ENCODE peak calls at places on chromosomes 16 and 17, in four cellular contexts. D, V, N and P are unnamed samples.

GRCh38 chr17:60416368-60416925 is 5.8 kb upstream of the CHCT1 start:
- DNase-seq in D (no peak), V (no peak), N (no peak), P (no peak)

GRCh38 chr16:2319606-2320005 is 20.9 kb downstream of the ABCA3 start:
- DNase-seq in D (no peak), V (no peak), N (no peak), P (no peak)

GRCh38 chr17:40110457-40110856 is 10.1 kb upstream of the NR1D1 start:
- DNase-seq in N (no peak), D (no peak), V (no peak), P (no peak)

GRCh38 chr16:52318259-52319008 is 228.5 kb downstream of the TOX3 start:
- DNase-seq in D (no peak), N (no peak), V (no peak), P (no peak)

GRCh38 chr17:37672545-37673078 is 29.4 kb upstream of the DDX52 start:
- DNase-seq in N (no peak), V (no peak), D (no peak), P (no peak)

GRCh38 chr17:79212150-79213087 is 137.8 kb downstream of the ENGASE start:
- DNase-seq in N (no peak), D (no peak), V (no peak), P (no peak)

GRCh38 chr16:56190903-56191806 is at the start of gene GNAO1:
- DNase-seq in V (no peak), N (peak), D (peak), P (no peak)

GRCh38 chr16:24972608-24973220 is 42.5 kb downstream of the ARHGAP17 start:
- DNase-seq in V (no peak), N (no peak), D (no peak), P (no peak)

GRCh38 chr17:16415031-16415924 is at the start of gene TRPV2:
- DNase-seq in V (peak), D (peak), N (peak), P (peak)

GRCh38 chr16:20683812-20684211 is 13.7 kb downstream of the ACSM1 start:
- DNase-seq in V (no peak), D (no peak), N (no peak), P (no peak)

DNA sequence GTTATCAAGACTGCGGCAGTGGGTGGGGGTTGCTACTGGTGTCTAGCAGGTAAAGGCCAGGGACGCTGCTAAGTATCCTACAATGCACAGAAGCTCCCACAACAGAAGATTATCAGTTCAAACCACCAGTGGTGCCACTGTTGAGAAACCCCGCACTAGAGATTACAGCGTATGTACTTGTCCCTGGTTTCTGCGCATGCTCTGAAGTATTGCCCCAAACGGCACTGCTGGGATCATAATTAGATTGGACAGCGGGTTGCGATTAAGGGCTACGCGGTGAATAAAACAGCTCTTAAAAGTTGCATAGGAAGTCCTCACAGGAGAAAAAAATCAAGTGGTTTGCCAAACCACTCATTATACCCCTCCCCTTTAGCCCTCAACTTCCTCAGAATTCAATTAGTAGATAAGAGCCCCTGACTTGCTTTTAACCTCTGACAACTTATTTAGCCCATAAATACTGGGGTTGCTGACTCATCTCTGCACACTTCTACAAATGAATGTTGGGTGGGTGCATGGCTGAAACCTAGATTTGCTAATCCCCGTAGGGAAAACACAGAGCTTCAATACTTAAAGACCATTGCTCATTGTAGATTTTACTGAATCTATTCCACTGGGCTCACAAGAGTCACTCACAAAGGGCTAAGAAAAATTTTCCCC is 91.7 kb downstream of the RGS9 start:
- DNase-seq in V (peak), D (no peak), N (peak), P (no peak)
- TF ChIP-seq ESRRA in V (no peak), D (no peak), N (peak), P (no peak)

GRCh38 chr17:10172241-10172741 is 26.1 kb downstream of the GAS7 start:
- DNase-seq in D (no peak), V (no peak), N (no peak), P (no peak)
- TF ChIP-seq MYC in D (no peak), V (no peak), N (no peak), P (no peak)

GRCh38 chr17:77146882-77147281 is 6.1 kb downstream of the SEC14L1 start:
- DNase-seq in V (no peak), D (no peak), N (no peak), P (no peak)
- TF ChIP-seq ESRRA in V (no peak), D (no peak), N (no peak), P (no peak)

DNA sequence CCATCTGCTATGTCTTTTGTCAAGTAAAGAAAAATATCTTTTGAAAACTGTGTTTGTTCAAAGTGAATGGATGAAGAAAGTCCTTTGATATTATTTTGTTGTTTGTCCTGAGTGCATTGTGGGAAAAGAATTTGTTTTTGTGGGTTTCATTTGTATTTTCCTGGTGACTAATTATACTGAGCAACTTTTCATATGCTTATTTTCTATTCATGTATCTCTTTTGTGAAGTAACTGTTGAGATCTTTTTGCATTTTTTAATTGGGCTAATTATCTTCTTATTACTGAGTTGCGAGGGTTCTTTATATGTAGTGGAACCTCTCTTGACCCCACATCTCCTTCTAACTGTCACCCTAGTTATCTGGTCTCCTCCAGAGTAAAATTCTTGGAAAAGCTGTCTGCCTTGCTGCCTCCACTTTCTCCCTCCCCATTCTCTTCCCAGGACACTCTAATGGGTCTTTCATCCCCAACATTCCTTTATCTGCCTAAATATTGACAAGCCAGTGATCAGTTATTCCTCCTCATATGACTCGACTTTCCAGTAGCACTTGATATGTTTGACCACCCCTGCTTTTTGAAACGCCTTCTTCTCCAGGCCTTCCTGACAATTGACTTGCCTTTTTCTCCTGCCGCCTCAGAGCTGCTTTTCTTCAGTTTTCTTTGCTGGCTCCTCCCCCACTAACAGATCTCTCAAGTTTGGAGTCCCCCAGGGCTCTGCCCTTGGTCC is 117.6 kb upstream of the HAS3 start:
- DNase-seq in N (peak), V (no peak), D (no peak), P (no peak)
- TF ChIP-seq MYC in N (no peak), V (no peak), D (no peak), P (no peak)

DNA sequence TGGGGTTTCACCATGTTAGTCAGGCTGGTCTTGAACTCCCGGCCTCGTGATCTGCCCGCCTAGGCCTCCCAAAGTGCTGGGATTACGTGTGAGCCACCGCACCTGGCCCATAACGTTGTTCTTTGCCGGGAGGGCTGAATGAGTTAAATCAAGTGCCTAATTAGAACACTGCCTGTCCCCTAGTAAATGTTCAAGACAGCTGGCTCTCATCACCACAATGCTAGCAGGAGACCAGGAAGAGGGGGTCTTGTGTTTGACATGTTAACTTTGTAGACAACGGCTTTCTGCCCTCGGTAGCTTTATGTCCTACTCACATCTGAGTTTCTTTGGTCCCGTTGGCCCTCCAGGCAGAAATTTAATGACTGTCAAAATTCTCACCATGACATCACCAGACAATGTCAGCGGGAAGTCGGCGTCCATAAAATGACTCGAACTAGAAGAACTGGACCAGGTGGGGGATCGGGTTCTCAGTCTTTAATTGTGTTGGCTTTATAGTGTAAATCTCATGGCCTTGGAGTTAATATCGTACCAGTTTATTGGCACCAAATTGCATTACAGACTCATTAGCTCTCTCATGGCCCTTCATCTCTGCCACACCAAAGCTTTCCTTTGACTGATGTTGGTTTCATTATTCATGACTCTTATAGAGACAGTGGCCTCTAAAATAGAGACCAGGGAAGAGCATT is 11.4 kb upstream of the ITPRIPL2 start:
- DNase-seq in N (no peak), D (no peak), V (no peak), P (no peak)
- TF ChIP-seq ESRRA in N (no peak), D (no peak), V (no peak), P (no peak)

DNA sequence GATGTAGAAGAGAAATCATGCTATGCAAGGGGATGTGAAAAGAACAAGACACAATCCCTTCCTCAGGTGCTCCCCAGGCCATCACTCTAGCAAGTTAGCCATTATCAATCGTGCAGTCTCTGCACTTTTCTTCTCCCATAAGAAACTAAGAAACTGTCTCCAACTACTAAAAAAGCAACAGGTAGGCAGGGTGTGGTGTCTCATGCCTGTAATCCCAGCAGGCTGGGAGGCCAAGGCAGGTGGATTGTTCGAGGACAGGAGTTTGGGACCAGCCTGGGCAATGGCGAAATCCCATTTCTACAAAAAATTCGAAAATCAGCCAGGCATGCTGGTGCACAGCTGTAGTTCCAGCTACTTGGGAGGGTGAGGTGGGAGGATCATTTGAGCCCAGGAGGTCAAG is 13.8 kb downstream of the PARN start:
- DNase-seq in D (no peak), N (no peak), V (no peak), P (no peak)
- TF ChIP-seq MYC in D (no peak), N (no peak), V (no peak), P (no peak)

GRCh38 chr16:82660078-82660645 is 33.4 kb downstream of the CDH13 start:
- DNase-seq in V (no peak), D (no peak), N (no peak), P (no peak)
- TF ChIP-seq ESRRA in V (no peak), D (no peak), N (no peak), P (no peak)

DNA sequence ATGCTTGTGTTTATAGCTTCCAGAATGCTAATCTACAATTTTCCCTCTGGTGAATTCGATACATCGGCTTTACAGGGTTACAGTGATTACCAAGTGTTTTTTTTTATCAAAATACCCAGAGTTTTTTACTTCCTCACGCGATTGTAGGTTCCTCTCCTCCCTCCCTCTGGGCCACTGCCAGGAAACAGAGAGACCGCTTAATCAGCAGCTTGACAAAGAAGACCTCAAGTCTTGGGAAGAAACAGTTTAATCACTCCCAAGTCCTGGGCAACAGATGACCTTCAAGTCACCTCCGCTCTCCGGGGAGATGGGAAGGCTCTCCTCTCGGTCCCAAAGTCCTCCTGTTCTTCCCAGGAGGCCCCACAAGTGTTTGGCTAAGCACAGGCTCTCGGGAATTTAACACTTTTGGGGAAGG is 23.5 kb downstream of the SMTNL2 start:
- DNase-seq in V (no peak), D (no peak), N (no peak), P (no peak)
- TF ChIP-seq MYC in V (no peak), D (no peak), N (no peak), P (no peak)

GRCh38 chr17:3974980-3975379 is 10.7 kb upstream of the ATP2A3 start:
- DNase-seq in V (no peak), N (no peak), D (no peak), P (no peak)

GRCh38 chr17:3972281-3972731 is 8.1 kb upstream of the ATP2A3 start:
- DNase-seq in N (no peak), D (no peak), V (no peak), P (no peak)

GRCh38 chr17:3972931-3973330 is 8.7 kb upstream of the ATP2A3 start:
- DNase-seq in N (no peak), V (no peak), D (no peak), P (no peak)

GRCh38 chr17:3974138-3974687 is 10.0 kb upstream of the ATP2A3 start:
- DNase-seq in V (no peak), N (peak), D (no peak), P (no peak)

DNA sequence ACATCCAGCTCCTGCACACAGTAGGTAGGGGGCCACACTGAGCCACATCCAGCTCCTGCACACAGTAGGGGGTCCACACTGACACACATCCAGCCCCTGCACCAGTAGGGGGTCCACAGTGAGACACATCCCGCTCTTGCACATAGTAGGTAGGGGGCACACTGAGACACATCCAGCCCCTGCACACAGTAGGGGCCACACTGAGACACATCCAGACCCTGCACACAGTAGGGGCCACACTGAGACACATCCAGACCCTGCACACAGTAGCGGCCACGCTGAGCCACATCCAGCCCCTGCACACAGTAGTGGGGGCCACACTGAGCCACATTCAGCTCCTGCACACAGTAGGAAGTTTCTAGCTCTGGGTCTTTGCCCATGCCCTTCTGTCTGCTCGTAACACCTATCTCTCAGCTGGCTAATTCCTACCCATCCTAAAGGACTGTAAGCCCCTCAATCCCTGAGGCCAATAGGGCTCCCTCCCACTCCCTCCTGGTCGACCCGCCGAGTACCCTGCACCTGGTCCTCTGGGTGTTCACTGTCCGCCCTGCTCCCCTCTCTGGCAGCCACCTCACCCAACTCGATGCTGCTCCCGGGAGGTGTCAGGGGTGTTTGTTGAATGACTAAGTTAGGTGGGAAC is 9.4 kb upstream of the ATP2A3 start:
- DNase-seq in V (no peak), N (no peak), D (no peak), P (no peak)
- TF ChIP-seq ESRRA in V (no peak), N (no peak), D (no peak), P (no peak)

GRCh38 chr16:4936181-4936990 is 562 bp downstream of the PPL start:
- DNase-seq in N (peak), D (peak), V (no peak), P (no peak)
- TF ChIP-seq MYC in N (no peak), D (no peak), V (no peak), P (no peak)